ENCODE peak calls at places on chromosomes 7 and 10, in five cellular contexts. V is endodermal cell, E is right atrium auricular region, O is hepatocyte, F is uterus. R is an unnamed sample.

GRCh38 chr7:44565097-44565794 is 8.5 kb downstream of the DDX56 start:
- DNase-seq in V (peak; percentile 94), E (peak; percentile 73), O (peak; percentile 77), F (peak; percentile 59), R (peak; percentile 48)

GRCh38 chr10:73883553-73883952 is 9.2 kb upstream of the CAMK2G start:
- DNase-seq in V (no peak), E (no peak), O (no peak), F (no peak), R (no peak)

GRCh38 chr7:104982308-104982755 is 31.7 kb upstream of the KMT2E start:
- DNase-seq in V (no peak), E (no peak), O (peak; percentile 46), F (no peak), R (no peak)

GRCh38 chr7:77331938-77332695 is 84.0 kb downstream of the GSAP start:
- DNase-seq in V (peak; percentile 78), E (peak; percentile 75), O (peak; percentile 87), F (peak; percentile 58), R (peak; percentile 82)

GRCh38 chr10:113743594-113743993 is 7.9 kb upstream of the PLEKHS1 start:
- DNase-seq in V (no peak), E (no peak), O (no peak), F (no peak), R (no peak)

GRCh38 chr10:8146650-8147049 is 92.2 kb downstream of the GATA3 start:
- DNase-seq in V (no peak), E (no peak), O (no peak), F (no peak), R (no peak)

GRCh38 chr10:93614101-93614825 is 1.9 kb downstream of the PDE6C start:
- DNase-seq in V (no peak), E (no peak), O (no peak), F (no peak), R (no peak)

GRCh38 chr7:26375604-26376207 is 84.0 kb downstream of the SNX10 start:
- DNase-seq in V (no peak), E (no peak), O (no peak), F (no peak), R (peak; percentile 12)

GRCh38 chr7:90483236-90483635 is 13.8 kb downstream of the PTTG1IP2 start:
- DNase-seq in V (no peak), E (no peak), O (no peak), F (no peak), R (no peak)

GRCh38 chr10:51010977-51011376 is 63.3 kb upstream of the PRKG1 start:
- DNase-seq in V (peak; percentile 62), E (no peak), O (peak; percentile 60), F (no peak), R (no peak)

GRCh38 chr7:83429493-83429892 is 219.4 kb downstream of the SEMA3E start:
- DNase-seq in V (peak; percentile 70), E (no peak), O (no peak), F (no peak), R (no peak)

GRCh38 chr7:10237306-10237705 is 736.4 kb upstream of the PHF14 start:
- DNase-seq in V (no peak), E (no peak), O (peak; percentile 83), F (no peak), R (peak; percentile 6)

GRCh38 chr10:34911661-34912205 is 96.6 kb upstream of the PARD3 start:
- DNase-seq in V (no peak), E (no peak), O (no peak), F (no peak), R (no peak)

GRCh38 chr10:4504550-4504949 is 321.5 kb upstream of the AKR1E2 start:
- DNase-seq in V (no peak), E (no peak), O (no peak), F (no peak), R (no peak)

GRCh38 chr10:4501306-4501705 is 324.7 kb upstream of the AKR1E2 start:
- DNase-seq in V (no peak), E (no peak), O (peak; percentile 39), F (no peak), R (no peak)

GRCh38 chr10:4503076-4503475 is 322.9 kb upstream of the AKR1E2 start:
- DNase-seq in V (no peak), E (no peak), O (no peak), F (no peak), R (no peak)

DNA sequence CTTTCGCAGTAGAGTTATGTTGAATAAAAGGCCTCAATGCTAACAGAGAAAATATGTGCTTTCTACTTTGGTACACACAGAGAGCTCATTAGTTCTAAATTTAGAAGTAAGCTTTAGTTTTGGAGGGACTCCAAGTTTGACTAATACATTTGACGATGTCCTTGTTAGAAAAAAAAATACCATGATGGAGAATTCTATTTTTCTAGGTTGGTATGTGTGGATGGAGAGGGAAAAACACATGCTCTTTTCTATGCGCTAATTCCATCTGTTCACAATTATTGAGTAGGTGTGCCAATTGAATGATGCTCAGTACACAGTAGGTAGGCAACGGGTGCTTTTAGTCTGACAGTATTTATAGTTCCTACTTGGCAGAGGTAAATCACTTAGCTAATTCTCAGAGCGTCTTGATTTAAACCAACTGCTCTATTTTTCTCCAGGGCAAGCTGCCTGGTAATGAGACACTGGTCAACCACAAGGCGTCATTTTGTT is 327.2 kb upstream of the AKR1E2 start:
- DNase-seq in V (no peak), E (no peak), O (peak; percentile 67), F (no peak), R (no peak)
- H3K27ac ChIP-seq in V (no peak overlapping the region), E (peak overlapping the region; percentile 84), O (peak overlapping the region; percentile 80), F (peak overlapping the region; percentile 88), R (no peak overlapping the region)

GRCh38 chr10:99394256-99394655 is 36.2 kb downstream of the GOT1 start:
- DNase-seq in V (no peak), E (peak; percentile 47), O (no peak), F (no peak), R (no peak)
- H3K27ac ChIP-seq in V (no peak overlapping the region), E (no peak overlapping the region), O (no peak overlapping the region), F (no peak overlapping the region), R (no peak overlapping the region)

GRCh38 chr10:70738425-70739121 is 46.6 kb downstream of the TBATA start:
- DNase-seq in V (no peak), E (no peak), O (no peak), F (no peak), R (no peak)

GRCh38 chr10:70743430-70743788 is 41.8 kb downstream of the TBATA start:
- DNase-seq in V (no peak), E (no peak), O (no peak), F (no peak), R (no peak)

GRCh38 chr10:70737977-70738376 is 47.2 kb downstream of the TBATA start:
- DNase-seq in V (no peak), E (no peak), O (no peak), F (no peak), R (no peak)

GRCh38 chr10:70742537-70743429 is 42.4 kb downstream of the TBATA start:
- DNase-seq in V (no peak), E (no peak), O (peak; percentile 68), F (no peak), R (no peak)

DNA sequence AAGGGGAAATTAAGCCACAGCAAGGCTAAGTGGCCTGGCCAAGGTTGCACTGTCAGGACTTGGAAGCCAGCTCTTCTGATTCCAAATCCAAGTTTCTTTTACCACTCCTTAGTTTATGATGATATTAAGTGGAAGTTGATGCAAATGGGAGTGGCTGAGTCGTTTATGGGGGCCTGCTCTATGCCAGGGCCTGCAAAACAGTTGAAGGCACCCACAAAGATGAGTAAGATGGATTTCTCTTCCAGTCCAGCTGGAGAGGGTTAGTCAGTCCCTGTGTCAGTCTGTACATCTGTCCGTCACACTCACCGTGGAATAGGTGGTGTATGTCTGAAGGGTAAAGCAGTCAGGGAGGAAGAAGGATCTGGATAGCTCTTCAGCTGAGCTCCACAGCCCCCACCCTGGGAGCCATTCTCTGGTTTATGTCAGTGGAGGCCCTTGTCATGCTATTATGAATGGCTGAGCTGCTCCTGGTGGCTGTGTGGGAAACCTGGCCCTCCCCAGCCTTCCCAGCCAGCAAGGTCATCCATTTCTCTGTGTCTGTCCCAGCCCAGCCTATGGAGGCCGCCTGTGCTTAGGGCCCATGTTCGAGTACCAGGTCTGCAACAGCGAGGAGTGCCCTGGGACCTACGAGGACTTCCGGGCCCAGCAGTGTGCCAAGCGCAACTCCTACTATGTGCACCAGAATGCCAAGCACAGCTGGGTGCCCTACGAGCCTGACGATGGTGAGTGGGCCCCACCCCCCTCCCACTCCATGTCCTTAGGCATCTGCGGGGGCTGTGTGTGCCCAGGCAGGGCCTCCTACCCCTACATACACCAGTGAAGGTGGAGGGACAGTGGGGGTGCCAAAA is 44.5 kb downstream of the TBATA start:
- DNase-seq in V (no peak), E (no peak), O (no peak), F (no peak), R (no peak)
- H3K27ac ChIP-seq in V (no peak overlapping the region), E (no peak overlapping the region), O (no peak overlapping the region), F (no peak overlapping the region), R (no peak overlapping the region)

DNA sequence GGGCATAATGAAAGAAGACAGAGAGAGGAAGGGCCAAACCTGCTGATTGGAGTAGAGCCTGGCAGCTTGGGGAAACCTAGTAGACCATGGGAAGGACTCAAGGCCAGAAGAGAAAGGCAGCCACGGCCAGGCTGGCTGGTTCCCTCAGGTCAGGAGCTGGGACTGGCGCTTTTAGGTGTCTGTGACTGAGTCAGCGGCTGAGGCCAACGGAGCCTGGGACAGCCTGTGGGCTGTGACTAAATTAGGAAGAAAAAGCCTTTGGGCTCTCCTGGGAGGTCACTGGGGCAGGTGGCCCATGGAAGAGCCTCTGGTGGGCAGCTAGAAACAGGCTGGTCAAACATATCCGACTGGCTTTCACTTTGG is 108.9 kb upstream of the PDCD4 start:
- DNase-seq in V (no peak), E (no peak), O (no peak), F (no peak), R (no peak)
- H3K27ac ChIP-seq in V (no peak overlapping the region), E (peak overlapping the region; percentile 83), O (no peak overlapping the region), F (no peak overlapping the region), R (no peak overlapping the region)

DNA sequence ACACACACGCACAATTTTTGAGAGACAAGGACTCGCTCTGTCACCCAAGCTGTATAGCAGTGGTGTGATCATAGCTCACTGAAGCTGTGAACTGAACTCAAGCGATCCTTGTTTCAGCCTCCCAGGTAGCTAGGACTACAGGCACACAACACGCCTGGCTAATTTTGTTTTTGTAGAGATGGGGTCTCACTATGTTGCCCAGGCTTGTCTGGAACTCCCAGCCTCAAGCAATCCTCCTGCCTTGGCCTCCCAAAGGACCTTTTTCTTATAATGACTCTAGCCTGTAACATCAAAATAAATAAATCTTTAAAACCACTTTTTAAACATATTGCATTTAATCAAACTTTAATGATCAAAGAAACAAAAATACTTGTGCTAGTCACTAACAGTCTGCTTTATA is 140.9 kb upstream of the FGFR2 start:
- DNase-seq in V (no peak), E (no peak), O (no peak), F (no peak), R (no peak)
- H3K27ac ChIP-seq in V (no peak overlapping the region), E (no peak overlapping the region), O (no peak overlapping the region), F (no peak overlapping the region), R (no peak overlapping the region)

GRCh38 chr7:147519062-147519461 is 1071.5 kb upstream of the C7orf33 start:
- DNase-seq in V (no peak), E (no peak), O (peak; percentile 6), F (no peak), R (no peak)
- H3K27ac ChIP-seq in V (no peak overlapping the region), E (no peak overlapping the region), O (no peak overlapping the region), F (no peak overlapping the region), R (no peak overlapping the region)

GRCh38 chr10:76085002-76085401 is 653.6 kb downstream of the LRMDA start:
- DNase-seq in V (no peak), E (no peak), O (no peak), F (no peak), R (no peak)
- H3K27ac ChIP-seq in V (no peak overlapping the region), E (no peak overlapping the region), O (no peak overlapping the region), F (no peak overlapping the region), R (no peak overlapping the region)

R was measured in HL-60.